ENCODE peak calls at places on chromosomes 7 and 10, in six cellular contexts. J, T, R, U, O and X are unnamed samples.

GRCh38 chr10:88966785-88967184 is 14.2 kb upstream of the ACTA2 start:
- DNase-seq in J (no peak), U (no peak), T (no peak), O (no peak), R (no peak), X (no peak)

GRCh38 chr10:131744356-131744755 is 156.5 kb upstream of the PPP2R2D start:
- DNase-seq in U (no peak), O (no peak), J (no peak), R (no peak), T (no peak), X (no peak)

GRCh38 chr10:44853148-44853734 is 57.9 kb upstream of the TMEM72 start:
- DNase-seq in T (no peak), U (peak; percentile 78), R (no peak), J (no peak), O (peak; percentile 30), X (no peak)

GRCh38 chr10:8402469-8403074 is 348.1 kb downstream of the GATA3 start:
- DNase-seq in O (no peak), U (no peak), J (no peak), R (no peak), T (no peak), X (no peak)

GRCh38 chr7:105652359-105652993 is 71.2 kb upstream of the EFCAB10 start:
- DNase-seq in R (peak; percentile 85), O (peak; percentile 58), T (peak; percentile 83), U (peak; percentile 95), J (peak; percentile 89), X (peak; percentile 82)

GRCh38 chr10:110861930-110862677 is 9.6 kb upstream of the PDCD4 start:
- DNase-seq in U (no peak), O (peak; percentile 8), R (no peak), J (no peak), T (no peak), X (no peak)

GRCh38 chr7:17996040-17996439 is 31.6 kb downstream of the PRPS1L1 start:
- DNase-seq in R (no peak), J (no peak), U (no peak), O (no peak), T (no peak), X (no peak)

GRCh38 chr7:38592737-38593136 is 38.4 kb downstream of the AMPH start:
- DNase-seq in U (no peak), T (no peak), J (no peak), R (no peak), O (no peak), X (no peak)

GRCh38 chr7:138880881-138881577 is 83.0 kb upstream of the ATP6V0A4 start:
- DNase-seq in U (no peak), R (no peak), O (peak; percentile 36), J (no peak), T (no peak), X (no peak)

GRCh38 chr10:44780461-44780860 is 130.7 kb upstream of the TMEM72 start:
- DNase-seq in O (no peak), T (no peak), U (no peak), R (no peak), J (no peak), X (no peak)